ENCODE peak calls at places on chromosomes 1 and 21, in ten cellular contexts. I is cardiac muscle cell; J is GM23338; T is stomach; K is body of pancreas; A is adipocyte; W is naive thymus-derived CD4-positive, alpha-beta T cell; D is A549; G is neuronal stem cell; F is CD4-positive, CD25-positive, alpha-beta regulatory T cell. M is an unnamed sample.

GRCh38 chr21:42760977-42761751 is 107.7 kb downstream of the PDE9A start:
- DNase-seq in I (no peak), J (no peak), T (no peak), K (no peak), A (no peak), W (no peak), D (no peak), G (no peak), F (no peak), M (no peak)

GRCh38 chr1:30638811-30639210 is 84.6 kb downstream of the MATN1 start:
- DNase-seq in I (no peak), J (no peak), T (no peak), K (no peak), A (no peak), W (no peak), D (no peak), G (no peak), F (no peak), M (no peak)

GRCh38 chr1:8943516-8943896 is 2.2 kb upstream of the CA6 start:
- DNase-seq in I (no peak), J (peak; percentile 79), T (no peak), K (no peak), A (no peak), W (no peak), D (no peak), G (no peak), F (no peak), M (no peak)

GRCh38 chr1:240030236-240030635 is 61.4 kb upstream of the FMN2 start:
- DNase-seq in I (peak; percentile 6), J (peak; percentile 3), T (no peak), K (no peak), A (peak; percentile 33), W (no peak), D (no peak), G (no peak), F (no peak), M (no peak)

GRCh38 chr1:247367786-247368342 is 36.2 kb upstream of the ZNF496 start:
- DNase-seq in I (peak; percentile 57), J (no peak), T (no peak), K (no peak), A (no peak), W (no peak), D (no peak), G (no peak), F (no peak), M (no peak)

GRCh38 chr1:90133133-90133532 is 138.2 kb downstream of the ZNF326 start:
- DNase-seq in I (peak; percentile 61), J (peak; percentile 83), T (no peak), K (no peak), A (peak; percentile 32), W (no peak), D (no peak), G (peak; percentile 48), F (peak; percentile 5), M (peak; percentile 36)

GRCh38 chr1:29695809-29696208 is 459.5 kb downstream of the PTPRU start:
- DNase-seq in I (no peak), J (no peak), T (no peak), K (no peak), A (no peak), W (no peak), D (no peak), G (no peak), F (no peak), M (no peak)

GRCh38 chr1:212710566-212710965 is 10.9 kb upstream of the BATF3 start:
- DNase-seq in I (no peak), J (peak; percentile 16), T (no peak), K (no peak), A (no peak), W (no peak), D (no peak), G (no peak), F (no peak), M (no peak)

GRCh38 chr1:63635681-63636080 is 42.5 kb downstream of the PGM1 start:
- DNase-seq in I (peak; percentile 52), J (no peak), T (no peak), K (no peak), A (peak; percentile 41), W (no peak), D (no peak), G (no peak), F (no peak), M (no peak)

GRCh38 chr21:39082656-39083376 is 100.4 kb downstream of the PSMG1 start:
- DNase-seq in I (no peak), J (peak; percentile 55), T (peak; percentile 60), K (peak; percentile 53), A (no peak), W (no peak), D (no peak), G (no peak), F (no peak), M (peak; percentile 55)

GRCh38 chr1:6732942-6733341 is 31.3 kb upstream of the DNAJC11 start:
- DNase-seq in I (no peak), J (no peak), T (no peak), K (no peak), A (no peak), W (no peak), D (no peak), G (no peak), F (no peak), M (no peak)

GRCh38 chr1:2272686-2273400 is 44.7 kb downstream of the SKI start:
- DNase-seq in I (no peak), J (no peak), T (no peak), K (no peak), A (no peak), W (no peak), D (no peak), G (no peak), F (no peak), M (no peak)

GRCh38 chr1:2274968-2275475 is 46.9 kb downstream of the SKI start:
- DNase-seq in I (no peak), J (no peak), T (no peak), K (no peak), A (no peak), W (no peak), D (no peak), G (no peak), F (no peak), M (no peak)

GRCh38 chr1:2271841-2272655 is 43.9 kb downstream of the SKI start:
- DNase-seq in I (no peak), J (no peak), T (no peak), K (no peak), A (no peak), W (no peak), D (no peak), G (peak; percentile 87), F (no peak), M (peak; percentile 52)

GRCh38 chr1:2274231-2274967 is 46.3 kb downstream of the SKI start:
- DNase-seq in I (no peak), J (no peak), T (no peak), K (no peak), A (no peak), W (no peak), D (no peak), G (no peak), F (no peak), M (no peak)

GRCh38 chr1:2273401-2274090 is 45.4 kb downstream of the SKI start:
- DNase-seq in I (no peak), J (no peak), T (no peak), K (no peak), A (no peak), W (no peak), D (no peak), G (no peak), F (no peak), M (no peak)
- H3K4me1 ChIP-seq in I (peaks cover 51% of the 10 kb centered on the region), J (peaks cover 53% of the 10 kb centered on the region), T (peaks cover 91% of the 10 kb centered on the region), K (peaks cover 53% of the 10 kb centered on the region), A (peaks cover 69% of the 10 kb centered on the region), W (peaks cover 79% of the 10 kb centered on the region), D (peaks cover 27% of the 10 kb centered on the region), G (peaks cover 67% of the 10 kb centered on the region), F (peaks cover 81% of the 10 kb centered on the region), M (peaks cover 20% of the 10 kb centered on the region)

DNA sequence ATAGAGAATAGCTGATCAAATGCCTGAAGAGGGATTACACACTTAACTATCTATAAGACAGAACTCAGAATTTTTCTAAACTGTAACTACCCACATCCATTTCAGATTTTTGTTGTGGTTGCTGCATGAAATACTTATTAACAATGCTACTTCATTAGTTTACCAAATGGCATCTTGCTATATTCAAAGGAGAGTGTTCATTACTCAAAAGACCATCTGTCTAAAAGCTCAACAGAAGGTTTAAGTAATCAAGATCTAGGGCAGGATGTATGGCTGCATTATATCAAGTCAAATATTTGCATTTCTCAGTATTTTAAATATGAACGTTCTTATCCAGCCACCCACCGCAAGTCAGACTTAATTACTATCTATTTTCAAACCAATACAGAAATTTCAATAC is 79.9 kb downstream of the SIPA1L2 start:
- DNase-seq in I (no peak), J (no peak), T (no peak), K (no peak), A (no peak), W (no peak), D (no peak), G (no peak), F (no peak), M (no peak)
- H3K4me1 ChIP-seq in I (peaks cover 61% of the 10 kb centered on the region), J (peaks cover 63% of the 10 kb centered on the region), T (peaks cover 10% of the 10 kb centered on the region), K (no peaks in the 10 kb centered on the region), A (peaks cover 9% of the 10 kb centered on the region), W (no peaks in the 10 kb centered on the region), D (peaks cover 4% of the 10 kb centered on the region), G (peaks cover 17% of the 10 kb centered on the region), F (no peaks in the 10 kb centered on the region), M (peaks cover 40% of the 10 kb centered on the region)

GRCh38 chr21:45105906-45106485 is 31.6 kb downstream of the ADARB1 start:
- DNase-seq in I (no peak), J (no peak), T (no peak), K (no peak), A (peak; percentile 9), W (no peak), D (no peak), G (no peak), F (no peak), M (no peak)
- H3K4me1 ChIP-seq in I (peaks cover 26% of the 10 kb centered on the region), J (no peaks in the 10 kb centered on the region), T (peaks cover 25% of the 10 kb centered on the region), K (peaks cover 19% of the 10 kb centered on the region), A (peaks cover 26% of the 10 kb centered on the region), W (peaks cover 38% of the 10 kb centered on the region), D (peaks cover 19% of the 10 kb centered on the region), G (peaks cover 2% of the 10 kb centered on the region), F (peaks cover 25% of the 10 kb centered on the region), M (no peaks in the 10 kb centered on the region)

GRCh38 chr1:155017021-155017945 is 14.7 kb downstream of the ZBTB7B start:
- DNase-seq in I (peak; percentile 91), J (peak; percentile 95), T (peak; percentile 95), K (peak; percentile 89), A (peak; percentile 97), W (peak; percentile 88), D (peak; percentile 84), G (peak; percentile 87), F (peak; percentile 92), M (peak; percentile 98)
- H3K4me1 ChIP-seq in I (peaks cover 10% of the 10 kb centered on the region), J (peaks cover 31% of the 10 kb centered on the region), T (peaks cover 37% of the 10 kb centered on the region), K (peaks cover 40% of the 10 kb centered on the region), A (peaks cover 40% of the 10 kb centered on the region), W (peaks cover 65% of the 10 kb centered on the region), D (peaks cover 74% of the 10 kb centered on the region), G (peaks cover 30% of the 10 kb centered on the region), F (peaks cover 63% of the 10 kb centered on the region), M (peaks cover 20% of the 10 kb centered on the region)

M was measured in Caco-2.